ENCODE peak calls at places on chromosomes 7 and 10, in four cellular contexts. T is IMR-90, X is mesendoderm, F is trophoblast cell. G is an unnamed sample.
A peak's percentile ranks its signal among the peaks of the same experiment; 100 is the strongest.

GRCh38 chr10:101482568-101482967 is 105.5 kb downstream of the POLL start:
- DNase-seq in T (no peak), X (no peak), F (no peak), G (no peak)

GRCh38 chr7:107659666-107660065 is 962 bp upstream of the SLC26A4 start:
- DNase-seq in T (peak; percentile 87), X (peak; percentile 51), F (peak; percentile 83), G (no peak)

GRCh38 chr10:78162867-78163266 is 129.2 kb downstream of the RPS24 start:
- DNase-seq in T (peak; percentile 64), X (no peak), F (no peak), G (no peak)

GRCh38 chr10:109650228-109650627 is 273.1 kb downstream of the XPNPEP1 start:
- DNase-seq in T (no peak), X (no peak), F (no peak), G (no peak)

GRCh38 chr10:132142396-132143161 is 44.2 kb upstream of the DPYSL4 start:
- DNase-seq in T (no peak), X (peak; percentile 44), F (peak; percentile 13), G (peak; percentile 30)

GRCh38 chr10:63887600-63888396 is 366.6 kb downstream of the REEP3 start:
- DNase-seq in T (no peak), X (no peak), F (no peak), G (no peak)

GRCh38 chr7:151157645-151158329 is 9.7 kb downstream of the GBX1 start:
- DNase-seq in T (peak; percentile 26), X (no peak), F (no peak), G (no peak)

GRCh38 chr10:43857206-43857952 is 208.7 kb upstream of the ZNF32 start:
- DNase-seq in T (peak; percentile 95), X (no peak), F (peak; percentile 8), G (no peak)

GRCh38 chr10:63887026-63887589 is 365.9 kb downstream of the REEP3 start:
- DNase-seq in T (no peak), X (peak; percentile 91), F (peak; percentile 17), G (no peak)

GRCh38 chr7:80593869-80594587 is 44.4 kb upstream of the CD36 start:
- DNase-seq in T (peak; percentile 5), X (no peak), F (no peak), G (no peak)

GRCh38 chr10:95783741-95784140 is 27.8 kb downstream of the ENTPD1 start:
- DNase-seq in T (no peak), X (no peak), F (no peak), G (no peak)

GRCh38 chr7:29878081-29878688 is 71.9 kb downstream of the WIPF3 start:
- DNase-seq in T (peak; percentile 46), X (no peak), F (peak; percentile 66), G (no peak)

GRCh38 chr10:130963052-130963393 is 348.5 kb downstream of the TCERG1L start:
- DNase-seq in T (no peak), X (no peak), F (no peak), G (no peak)

GRCh38 chr7:154776350-154776749 is 226.6 kb downstream of the PAXIP1 start:
- DNase-seq in T (no peak), X (no peak), F (peak; percentile 20), G (no peak)

GRCh38 chr7:142030294-142030693 is 34.6 kb downstream of the MGAM start:
- DNase-seq in T (no peak), X (peak; percentile 39), F (peak; percentile 60), G (no peak)

GRCh38 chr10:6170638-6171037 is 32.1 kb upstream of the PFKFB3 start:
- DNase-seq in T (no peak), X (no peak), F (peak; percentile 42), G (no peak)

GRCh38 chr10:115861864-115862263 is 411.1 kb downstream of the GFRA1 start:
- DNase-seq in T (peak; percentile 67), X (no peak), F (no peak), G (no peak)

GRCh38 chr7:96287168-96287567 is 34.7 kb downstream of the SLC25A13 start:
- DNase-seq in T (no peak), X (no peak), F (no peak), G (no peak)

GRCh38 chr7:27364344-27364758 is 121.7 kb downstream of the EVX1 start:
- DNase-seq in T (peak; percentile 69), X (no peak), F (no peak), G (no peak)

GRCh38 chr10:71613303-71613777 is 106.2 kb downstream of the C10orf105 start:
- DNase-seq in T (no peak), X (no peak), F (peak; percentile 68), G (no peak)

GRCh38 chr10:114593816-114594468 is 64.1 kb downstream of the ABLIM1 start:
- DNase-seq in T (no peak), X (no peak), F (no peak), G (no peak)

GRCh38 chr10:45473126-45473525 is 99.1 kb downstream of the ALOX5 start:
- DNase-seq in T (no peak), X (no peak), F (no peak), G (no peak)

GRCh38 chr7:81256991-81257390 is 338.1 kb upstream of the SEMA3C start:
- DNase-seq in T (peak; percentile 23), X (peak; percentile 57), F (peak; percentile 54), G (no peak)

GRCh38 chr10:7027913-7028808 is 382.7 kb downstream of the SFMBT2 start:
- DNase-seq in T (peak; percentile 43), X (no peak), F (no peak), G (no peak)

GRCh38 chr7:18960735-18961134 is 156.7 kb downstream of the TWIST1 start:
- DNase-seq in T (peak; percentile 71), X (no peak), F (no peak), G (no peak)

GRCh38 chr10:18362892-18363291 is 222.7 kb downstream of the CACNB2 start:
- DNase-seq in T (no peak), X (no peak), F (no peak), G (no peak)

GRCh38 chr7:84294907-84295455 is 100.4 kb upstream of the SEMA3A start:
- DNase-seq in T (no peak), X (no peak), F (peak; percentile 59), G (no peak)

GRCh38 chr7:102300643-102301211 is 14.1 kb downstream of the SH2B2 start:
- DNase-seq in T (no peak), X (peak; percentile 78), F (peak; percentile 38), G (no peak)

GRCh38 chr10:128932071-128932820 is 534.8 kb upstream of the MGMT start:
- DNase-seq in T (no peak), X (no peak), F (no peak), G (no peak)

GRCh38 chr7:149722356-149722957 is 50.9 kb downstream of the ZNF467 start:
- DNase-seq in T (no peak), X (no peak), F (no peak), G (no peak)

GRCh38 chr10:101079874-101080273 is 18.1 kb downstream of the KAZALD1 start:
- DNase-seq in T (no peak), X (no peak), F (no peak), G (no peak)

GRCh38 chr10:69802424-69803161 is 887 bp downstream of the COL13A1 start:
- DNase-seq in T (peak; percentile 56), X (peak; percentile 65), F (peak; percentile 16), G (peak; percentile 57)
- H3K23ac ChIP-seq in T (peak overlapping the region; percentile 99), X (peak overlapping the region; percentile 84), F (no peak overlapping the region), G (peak overlapping the region; percentile 31)

DNA sequence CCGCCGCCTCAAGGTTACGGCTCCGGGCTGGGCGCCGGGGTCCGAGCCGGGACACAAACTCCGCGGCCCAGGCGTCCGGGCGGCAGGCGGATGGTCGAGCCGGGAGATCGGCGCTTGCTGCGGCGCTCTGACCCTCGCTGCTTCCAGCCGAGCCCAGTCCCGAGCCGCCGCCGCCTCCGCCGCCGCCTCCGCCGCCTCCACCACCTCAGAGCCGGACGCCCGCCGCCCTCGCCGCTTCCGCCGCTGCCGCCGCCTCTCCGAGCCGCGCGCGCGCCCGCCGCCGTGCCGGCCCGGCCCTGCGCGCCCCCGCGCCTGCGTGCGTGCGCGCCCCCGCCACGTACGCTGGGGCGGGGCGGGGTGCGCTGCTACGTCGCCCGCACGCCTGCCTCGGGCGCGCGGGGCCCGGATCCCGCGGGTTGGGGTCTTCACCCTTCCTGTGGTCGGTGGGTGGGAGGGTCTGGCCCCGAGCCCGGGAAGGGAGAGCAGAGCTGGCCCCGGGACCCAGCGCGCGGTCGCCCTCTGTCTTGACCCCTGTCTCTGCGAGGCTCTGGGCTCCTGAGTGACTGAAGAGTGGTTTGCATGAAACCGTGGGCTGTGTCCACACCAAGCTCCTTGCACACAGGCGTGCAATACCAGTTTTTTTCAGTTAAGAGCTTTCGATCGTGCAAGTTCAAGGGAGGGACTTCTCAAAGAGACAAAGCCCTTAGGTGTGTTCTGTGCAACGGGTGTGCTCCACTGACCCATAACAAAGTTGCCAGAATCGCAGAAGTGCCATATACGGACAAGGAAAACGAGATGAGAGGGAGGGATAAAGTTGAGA is at the start of gene SMURF1:
- DNase-seq in T (peak; percentile 47), X (peak; percentile 60), F (peak; percentile 82), G (peak; percentile 71)
- H3K4ac ChIP-seq in T (peak within 1 kb of the TSS; percentile 84), X (peak within 1 kb of the TSS; percentile 99), F (peak within 1 kb of the TSS; percentile 95), G (peak within 1 kb of the TSS; percentile 66)

GRCh38 chr7:136869006-136869961 is 832 bp downstream of the CHRM2 start:
- DNase-seq in T (peak; percentile 59), X (peak; percentile 20), F (no peak), G (peak; percentile 39)
- H3K23ac ChIP-seq in T (peak overlapping the region; percentile 100), X (no peak overlapping the region), F (no peak overlapping the region), G (no peak overlapping the region)

GRCh38 chr7:132189881-132190280 is 386.4 kb downstream of the PLXNA4 start:
- DNase-seq in T (no peak), X (no peak), F (no peak), G (no peak)

GRCh38 chr7:132190683-132191082 is 385.6 kb downstream of the PLXNA4 start:
- DNase-seq in T (no peak), X (no peak), F (no peak), G (no peak)

GRCh38 chr7:132185150-132185549 is 391.1 kb downstream of the PLXNA4 start:
- DNase-seq in T (no peak), X (no peak), F (no peak), G (no peak)

GRCh38 chr7:132187869-132188789 is 388.1 kb downstream of the PLXNA4 start:
- DNase-seq in T (no peak), X (peak; percentile 91), F (no peak), G (no peak)

GRCh38 chr7:132187391-132187790 is 388.9 kb downstream of the PLXNA4 start:
- DNase-seq in T (no peak), X (no peak), F (no peak), G (no peak)
- H3K4ac ChIP-seq in T (no peak overlapping the region), X (no peak overlapping the region), F (no peak overlapping the region), G (no peak overlapping the region)

DNA sequence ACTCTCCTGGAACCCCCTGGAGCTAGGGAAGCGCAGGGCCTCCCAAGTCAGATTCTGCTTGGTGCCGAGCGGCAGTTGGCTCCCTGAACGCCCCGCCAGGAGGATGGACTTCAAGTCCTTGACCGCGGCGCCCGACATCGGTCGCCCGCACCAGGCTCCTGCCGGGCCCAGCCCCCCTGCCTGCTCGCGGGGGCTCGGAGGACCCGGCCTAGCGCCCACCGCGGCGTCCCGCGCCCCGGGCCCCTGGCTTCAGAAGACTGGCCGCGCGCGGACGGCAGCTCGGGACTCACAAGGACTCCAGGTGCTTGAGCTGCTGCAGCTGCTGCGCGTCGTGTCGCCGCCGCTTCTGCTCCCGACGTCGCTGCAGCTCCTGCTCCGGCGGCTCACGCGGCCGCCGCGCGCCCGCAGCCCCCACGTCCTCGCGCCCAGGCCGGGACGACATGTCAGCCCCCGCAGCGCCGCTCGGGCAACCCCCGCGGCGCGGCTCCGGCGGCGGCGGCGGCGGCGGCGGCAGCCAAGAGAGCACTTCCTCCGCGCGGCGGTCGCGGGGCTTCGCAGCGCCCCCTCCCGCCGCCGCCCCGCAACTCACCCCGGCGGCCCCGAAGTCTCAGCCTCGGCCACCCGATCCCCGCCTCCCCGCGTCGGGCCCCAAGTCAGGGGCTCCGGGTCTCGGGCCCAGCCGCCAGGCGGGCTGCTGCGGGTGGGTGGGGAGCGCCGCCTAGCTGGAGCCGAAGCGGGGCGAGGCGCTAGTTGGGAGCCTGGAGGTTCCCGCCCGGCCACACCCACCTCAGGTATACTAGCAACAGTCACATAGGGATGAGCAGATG is at the start of gene RP9:
- DNase-seq in T (peak; percentile 47), X (peak; percentile 91), F (peak; percentile 75), G (peak; percentile 83)
- H3K23ac ChIP-seq in T (peak within 1 kb of the TSS; percentile 8), X (peak within 1 kb of the TSS; percentile 70), F (no peak within 1 kb of the TSS), G (peak within 1 kb of the TSS; percentile 82)

GRCh38 chr10:26214004-26214403 is 2.6 kb upstream of the GAD2 start:
- DNase-seq in T (no peak), X (peak; percentile 58), F (no peak), G (peak; percentile 45)
- H3K4ac ChIP-seq in T (no peak overlapping the region), X (no peak overlapping the region), F (no peak overlapping the region), G (no peak overlapping the region)